ENCODE peak calls at places on chromosome 13, in five cellular contexts. B, A, Z, O and L are unnamed samples.

GRCh38 chr13:20118268-20119140 is 42.3 kb downstream of the GJA3 start:
- DNase-seq in Z (peak), O (peak), B (peak), A (no peak), L (peak)

GRCh38 chr13:72920097-72920496 is 138.2 kb downstream of the PIBF1 start:
- DNase-seq in Z (no peak), O (no peak), B (no peak), A (no peak), L (no peak)

GRCh38 chr13:36418022-36418805 is 14.1 kb upstream of the CCNA1 start:
- DNase-seq in Z (no peak), O (no peak), B (peak), A (no peak), L (no peak)

GRCh38 chr13:98541701-98542203 is 35.2 kb downstream of the STK24 start:
- DNase-seq in A (no peak), B (no peak), O (no peak), Z (no peak), L (no peak)

GRCh38 chr13:92407858-92408257 is 818.7 kb upstream of the GPC6 start:
- DNase-seq in A (no peak), B (no peak), O (no peak), Z (peak), L (no peak)

GRCh38 chr13:19781526-19781925 is 1.2 kb downstream of the PSPC1 start:
- DNase-seq in B (peak), Z (no peak), A (no peak), O (no peak), L (no peak)

GRCh38 chr13:76016799-76017198 is 380.7 kb downstream of the LMO7 start:
- DNase-seq in B (peak), A (no peak), Z (no peak), O (no peak), L (no peak)

GRCh38 chr13:111489301-111489700 is 168.9 kb downstream of the TEX29 start:
- DNase-seq in Z (no peak), O (no peak), A (peak), B (no peak), L (no peak)

GRCh38 chr13:106532111-106532929 is 3.1 kb downstream of the EFNB2 start:
- DNase-seq in O (no peak), A (no peak), Z (no peak), B (no peak), L (no peak)

GRCh38 chr13:84126671-84127171 is 244.4 kb upstream of the SLITRK1 start:
- DNase-seq in O (no peak), A (no peak), Z (peak), B (no peak), L (no peak)

GRCh38 chr13:57408312-57408711 is 223.2 kb upstream of the PCDH17 start:
- DNase-seq in O (no peak), Z (no peak), A (no peak), B (no peak), L (no peak)

GRCh38 chr13:69565334-69565733 is 542.3 kb upstream of the ATXN8OS start:
- DNase-seq in O (peak), A (no peak), Z (no peak), B (peak), L (no peak)

GRCh38 chr13:106440846-106441245 is 94.6 kb downstream of the EFNB2 start:
- DNase-seq in Z (no peak), A (no peak), O (no peak), B (no peak), L (no peak)

GRCh38 chr13:78736142-78736541 is 77.2 kb upstream of the OBI1 start:
- DNase-seq in O (no peak), A (no peak), B (no peak), Z (no peak), L (no peak)

GRCh38 chr13:99371956-99372355 is 64.8 kb upstream of the GPR183 start:
- DNase-seq in B (peak), A (no peak), Z (no peak), O (no peak), L (peak)

GRCh38 chr13:53197424-53197823 is 168.8 kb downstream of the OLFM4 start:
- DNase-seq in A (no peak), O (no peak), B (no peak), Z (no peak), L (no peak)

GRCh38 chr13:26716984-26717383 is 43.6 kb downstream of the GPR12 start:
- DNase-seq in B (no peak), O (no peak), Z (no peak), A (no peak), L (no peak)

GRCh38 chr13:51739403-51740112 is 64.4 kb downstream of the DHRS12 start:
- DNase-seq in A (no peak), O (no peak), B (no peak), Z (no peak), L (no peak)

GRCh38 chr13:26679945-26680516 is 80.6 kb downstream of the GPR12 start:
- DNase-seq in Z (no peak), A (no peak), O (no peak), B (no peak), L (no peak)

GRCh38 chr13:45492538-45492937 is 27.8 kb downstream of the COG3 start:
- DNase-seq in A (no peak), B (no peak), O (no peak), Z (no peak), L (no peak)

GRCh38 chr13:83211301-83211700 is 671.0 kb downstream of the SLITRK1 start:
- DNase-seq in O (no peak), A (no peak), B (no peak), Z (no peak), L (no peak)

GRCh38 chr13:106573855-106574254 is 5.9 kb upstream of the ARGLU1 start:
- DNase-seq in A (no peak), O (no peak), B (no peak), Z (no peak), L (no peak)

GRCh38 chr13:111114362-111115050 is 604 bp upstream of the ARHGEF7 start:
- DNase-seq in Z (peak), A (no peak), O (no peak), B (peak), L (no peak)

GRCh38 chr13:108213946-108214345 is 1.4 kb downstream of the LIG4 start:
- DNase-seq in O (no peak), A (no peak), B (no peak), Z (no peak), L (no peak)

GRCh38 chr13:57017357-57017756 is 123.4 kb upstream of the PRR20A start:
- DNase-seq in B (no peak), O (no peak), Z (no peak), A (no peak), L (no peak)

GRCh38 chr13:87120476-87120875 is 550.7 kb upstream of the SLITRK5 start:
- DNase-seq in B (no peak), O (no peak), A (no peak), Z (no peak), L (no peak)

GRCh38 chr13:114131581-114132418 is 623 bp downstream of the RASA3 start:
- DNase-seq in B (no peak), Z (peak), A (no peak), O (peak), L (no peak)

GRCh38 chr13:110714798-110715394 is 1.4 kb downstream of the ING1 start:
- DNase-seq in B (peak), O (no peak), Z (no peak), A (peak), L (peak)

GRCh38 chr13:60032836-60033235 is 130.9 kb downstream of the DIAPH3 start:
- DNase-seq in B (no peak), A (no peak), O (no peak), Z (no peak), L (no peak)

GRCh38 chr13:114129649-114130062 is 2.8 kb downstream of the RASA3 start:
- DNase-seq in Z (no peak), B (peak), O (no peak), A (no peak), L (no peak)

GRCh38 chr13:71217827-71218226 is 649.2 kb downstream of the DACH1 start:
- DNase-seq in A (no peak), O (no peak), B (no peak), Z (peak), L (no peak)

GRCh38 chr13:98475521-98475920 is 101.4 kb downstream of the STK24 start:
- DNase-seq in Z (no peak), O (no peak), B (no peak), A (no peak), L (no peak)

GRCh38 chr13:110209950-110210603 is 96.9 kb downstream of the COL4A1 start:
- DNase-seq in B (no peak), A (no peak), Z (no peak), O (no peak), L (no peak)

GRCh38 chr13:57763689-57764088 is 132.1 kb downstream of the PCDH17 start:
- DNase-seq in O (no peak), Z (no peak), B (no peak), A (no peak), L (no peak)

GRCh38 chr13:24270639-24271131 is 38.7 kb upstream of the C1QTNF9 start:
- DNase-seq in O (no peak), A (no peak), B (peak), Z (peak), L (peak)

GRCh38 chr13:43883636-43884035 is 3.9 kb downstream of the LACC1 start:
- DNase-seq in A (no peak), O (no peak), Z (no peak), B (no peak), L (no peak)

GRCh38 chr13:43880930-43881329 is 1.2 kb downstream of the LACC1 start:
- DNase-seq in Z (no peak), A (no peak), B (no peak), O (no peak), L (no peak)

GRCh38 chr13:43880451-43880850 is 747 bp downstream of the LACC1 start:
- DNase-seq in A (no peak), O (no peak), Z (no peak), B (no peak), L (no peak)

GRCh38 chr13:43881580-43881979 is 1.9 kb downstream of the LACC1 start:
- DNase-seq in A (no peak), O (no peak), Z (no peak), B (no peak), L (no peak)

DNA sequence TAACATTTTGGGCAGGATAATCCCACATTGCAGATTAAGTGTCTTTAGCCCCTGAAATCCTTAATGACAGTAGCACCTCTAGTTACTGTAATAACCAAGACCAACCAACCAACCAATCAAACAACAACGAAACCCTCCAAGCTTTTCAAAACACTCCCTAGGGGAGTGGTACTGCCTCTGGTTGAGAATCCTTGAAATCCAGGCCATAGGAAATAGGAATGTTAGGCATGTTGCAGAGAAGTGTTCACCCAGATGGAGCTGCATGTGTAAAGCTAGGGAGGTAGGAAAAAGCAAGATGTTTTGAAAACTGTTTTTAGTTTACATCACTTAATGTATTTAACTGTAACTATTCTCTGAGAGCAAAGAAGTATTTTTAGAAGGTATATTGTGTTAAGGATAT is 4.5 kb downstream of the LACC1 start:
- DNase-seq in Z (no peak), B (no peak), O (no peak), A (no peak), L (no peak)
- H3K27ac ChIP-seq in Z (no peak), B (no peak), O (no peak), A (no peak), L (no peak)

DNA sequence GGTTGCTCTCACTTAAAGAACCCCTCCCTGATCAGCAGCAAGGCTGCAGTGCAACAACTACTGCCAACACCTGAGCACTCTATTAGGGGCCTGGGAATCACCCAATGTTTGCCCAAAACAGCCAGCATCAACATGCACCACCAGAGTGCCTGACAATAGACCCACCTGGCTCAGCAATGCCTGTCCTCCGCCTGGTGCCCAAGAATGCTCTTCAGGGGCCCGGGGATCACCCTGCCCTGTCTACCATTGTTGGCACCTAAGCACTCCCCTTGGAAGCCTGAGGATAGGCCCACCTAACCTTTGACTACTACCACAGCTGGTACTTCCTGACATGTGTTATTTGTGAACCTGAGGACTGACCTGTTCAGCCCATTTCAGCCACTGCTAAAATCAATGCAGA is 1363.1 kb upstream of the PRR20A start:
- DNase-seq in B (no peak), A (no peak), Z (no peak), O (no peak), L (no peak)
- H3K27ac ChIP-seq in B (no peak), A (no peak), Z (no peak), O (no peak), L (no peak)

GRCh38 chr13:80603351-80603750 is 262.4 kb upstream of the SPRY2 start:
- DNase-seq in Z (no peak), A (no peak), B (no peak), O (no peak), L (no peak)
- H3K27ac ChIP-seq in Z (no peak), A (peak), B (no peak), O (no peak), L (no peak)

GRCh38 chr13:34076319-34076718 is 258.4 kb downstream of the RFC3 start:
- DNase-seq in Z (no peak), A (no peak), B (no peak), O (no peak), L (no peak)
- H3K27ac ChIP-seq in Z (no peak), A (no peak), B (no peak), O (peak), L (no peak)

GRCh38 chr13:40059540-40060232 is 404.2 kb downstream of the COG6 start:
- DNase-seq in Z (no peak), A (no peak), O (no peak), B (no peak), L (no peak)
- H3K27ac ChIP-seq in Z (peak), A (peak), O (no peak), B (no peak), L (no peak)

GRCh38 chr13:95281258-95281602 is 20.0 kb downstream of the ABCC4 start:
- DNase-seq in Z (no peak), A (no peak), O (no peak), B (no peak), L (no peak)

GRCh38 chr13:95275322-95276118 is 25.7 kb downstream of the ABCC4 start:
- DNase-seq in A (no peak), B (no peak), Z (no peak), O (no peak), L (no peak)

GRCh38 chr13:95276119-95276505 is 25.1 kb downstream of the ABCC4 start:
- DNase-seq in O (no peak), Z (no peak), B (no peak), A (no peak), L (no peak)
- H3K27ac ChIP-seq in O (peak), Z (no peak), B (no peak), A (no peak), L (peak)

DNA sequence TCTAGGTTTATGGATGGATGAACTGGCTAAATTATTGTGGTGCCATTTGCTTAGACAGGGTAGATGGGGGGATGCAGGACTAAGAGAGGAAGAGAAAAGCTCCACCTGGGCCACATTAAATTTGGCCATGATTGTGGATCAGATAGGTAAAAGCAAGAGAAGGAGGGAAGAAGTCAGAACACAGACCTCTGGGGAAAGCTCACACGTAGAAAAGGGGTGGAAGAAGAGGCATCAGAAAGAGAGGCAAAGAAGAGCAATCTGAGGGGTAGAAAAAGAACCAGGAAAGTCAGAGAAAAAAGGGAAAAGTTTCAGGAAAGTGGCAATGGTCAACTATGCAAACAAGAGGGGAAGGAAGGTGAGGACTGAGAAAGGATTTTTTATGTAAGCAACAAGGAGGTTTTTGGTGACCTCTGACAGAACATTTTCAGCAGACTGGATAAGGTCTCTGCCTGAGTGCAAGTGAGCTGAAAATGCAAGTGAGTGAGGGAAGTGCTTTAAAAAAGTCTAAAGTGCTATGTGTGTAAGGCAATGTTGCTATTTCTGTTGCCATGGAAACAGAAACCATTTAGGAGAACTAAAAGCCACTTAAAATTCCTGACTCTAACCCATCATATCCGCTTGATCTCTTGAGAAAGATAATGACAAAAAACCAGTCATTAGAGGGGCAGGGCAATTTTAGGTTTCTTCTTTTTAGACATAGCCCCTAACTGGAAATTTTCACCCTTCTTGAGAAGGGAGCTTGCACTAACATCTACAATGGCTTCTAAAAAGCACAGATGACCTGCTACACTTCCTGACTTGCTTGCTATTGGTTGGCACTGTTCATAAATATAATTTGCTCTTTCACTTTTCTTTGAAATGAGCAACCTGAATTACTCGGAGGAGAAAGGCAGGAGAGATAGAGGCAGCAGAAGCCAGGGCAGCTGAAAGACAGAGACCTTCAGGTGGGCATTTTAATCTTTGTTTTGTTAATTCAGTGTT is at the start of gene CYSLTR2:
- DNase-seq in B (peak), A (no peak), Z (no peak), O (no peak), L (no peak)
- H3K27ac ChIP-seq in B (peak), A (no peak), Z (no peak), O (no peak), L (no peak)

GRCh38 chr13:93810264-93810663 is 583.7 kb downstream of the GPC6 start:
- DNase-seq in B (no peak), A (no peak), Z (no peak), O (no peak), L (no peak)
- H3K27ac ChIP-seq in B (no peak), A (no peak), Z (no peak), O (no peak), L (no peak)

GRCh38 chr13:104816716-104817115 is 1718.7 kb downstream of the EFNB2 start:
- DNase-seq in A (no peak), Z (no peak), B (no peak), O (no peak), L (no peak)
- H3K27ac ChIP-seq in A (no peak), Z (no peak), B (no peak), O (no peak), L (no peak)

GRCh38 chr13:30045916-30046704 is 195.7 kb upstream of the UBL3 start:
- DNase-seq in A (no peak), O (no peak), B (peak), Z (no peak), L (no peak)
- H3K27ac ChIP-seq in A (no peak), O (no peak), B (no peak), Z (no peak), L (peak)